ENCODE peak calls at places on chromosomes 3 and 15, in four cellular contexts. One of them, this sample, is unnamed.

GRCh38 chr3:188905991-188906635 is 265.7 kb upstream of the TPRG1 start:
- DNase-seq in transverse colon: no peak
- DNase-seq in uterus: no peak
- DNase-seq in psoas muscle: no peak
- DNase-seq in this sample: no peak

GRCh38 chr15:100544946-100545345 is 16.2 kb upstream of the CERS3 start:
- DNase-seq in transverse colon: no peak
- DNase-seq in uterus: no peak
- DNase-seq in psoas muscle: no peak
- DNase-seq in this sample: no peak

GRCh38 chr3:154095832-154096421 is 25.3 kb upstream of the ARHGEF26 start:
- DNase-seq in transverse colon: no peak
- DNase-seq in uterus: no peak
- DNase-seq in psoas muscle: no peak
- DNase-seq in this sample: no peak

GRCh38 chr3:70108072-70108471 is 108.5 kb downstream of the SAMMSON start:
- DNase-seq in transverse colon: no peak
- DNase-seq in uterus: no peak
- DNase-seq in psoas muscle: no peak
- DNase-seq in this sample: no peak

GRCh38 chr3:13718000-13718399 is 161.9 kb downstream of the WNT7A start:
- DNase-seq in transverse colon: no peak
- DNase-seq in uterus: no peak
- DNase-seq in psoas muscle: no peak
- DNase-seq in this sample: peak

GRCh38 chr15:86645861-86646393 is 566.3 kb downstream of the AGBL1 start:
- DNase-seq in transverse colon: no peak
- DNase-seq in uterus: no peak
- DNase-seq in psoas muscle: no peak
- DNase-seq in this sample: no peak

GRCh38 chr15:39788108-39788507 is 5.5 kb upstream of the FSIP1 start:
- DNase-seq in transverse colon: no peak
- DNase-seq in uterus: no peak
- DNase-seq in psoas muscle: no peak
- DNase-seq in this sample: no peak

GRCh38 chr3:110750201-110750600 is 321.4 kb upstream of the NECTIN3 start:
- DNase-seq in transverse colon: no peak
- DNase-seq in uterus: no peak
- DNase-seq in psoas muscle: no peak
- DNase-seq in this sample: no peak

GRCh38 chr15:99455796-99456160 is 110.0 kb upstream of the MEF2A start:
- DNase-seq in transverse colon: no peak
- DNase-seq in uterus: no peak
- DNase-seq in psoas muscle: no peak
- DNase-seq in this sample: peak

GRCh38 chr15:80588801-80589200 is 106.3 kb upstream of the ABHD17C start:
- DNase-seq in transverse colon: no peak
- DNase-seq in uterus: no peak
- DNase-seq in psoas muscle: no peak
- DNase-seq in this sample: no peak

GRCh38 chr3:85208650-85209049 is 249.9 kb downstream of the CADM2 start:
- DNase-seq in transverse colon: no peak
- DNase-seq in uterus: no peak
- DNase-seq in psoas muscle: no peak
- DNase-seq in this sample: no peak

GRCh38 chr15:58147151-58147550 is 9.0 kb downstream of the AQP9 start:
- DNase-seq in transverse colon: no peak
- DNase-seq in uterus: no peak
- DNase-seq in psoas muscle: no peak
- DNase-seq in this sample: no peak

GRCh38 chr15:47862402-47862801 is 145.1 kb downstream of the SEMA6D start:
- DNase-seq in transverse colon: no peak
- DNase-seq in uterus: no peak
- DNase-seq in psoas muscle: no peak
- DNase-seq in this sample: no peak

GRCh38 chr15:69719527-69719926 is 266.9 kb downstream of the RPLP1 start:
- DNase-seq in transverse colon: peak
- DNase-seq in uterus: no peak
- DNase-seq in psoas muscle: no peak
- DNase-seq in this sample: no peak

DNA sequence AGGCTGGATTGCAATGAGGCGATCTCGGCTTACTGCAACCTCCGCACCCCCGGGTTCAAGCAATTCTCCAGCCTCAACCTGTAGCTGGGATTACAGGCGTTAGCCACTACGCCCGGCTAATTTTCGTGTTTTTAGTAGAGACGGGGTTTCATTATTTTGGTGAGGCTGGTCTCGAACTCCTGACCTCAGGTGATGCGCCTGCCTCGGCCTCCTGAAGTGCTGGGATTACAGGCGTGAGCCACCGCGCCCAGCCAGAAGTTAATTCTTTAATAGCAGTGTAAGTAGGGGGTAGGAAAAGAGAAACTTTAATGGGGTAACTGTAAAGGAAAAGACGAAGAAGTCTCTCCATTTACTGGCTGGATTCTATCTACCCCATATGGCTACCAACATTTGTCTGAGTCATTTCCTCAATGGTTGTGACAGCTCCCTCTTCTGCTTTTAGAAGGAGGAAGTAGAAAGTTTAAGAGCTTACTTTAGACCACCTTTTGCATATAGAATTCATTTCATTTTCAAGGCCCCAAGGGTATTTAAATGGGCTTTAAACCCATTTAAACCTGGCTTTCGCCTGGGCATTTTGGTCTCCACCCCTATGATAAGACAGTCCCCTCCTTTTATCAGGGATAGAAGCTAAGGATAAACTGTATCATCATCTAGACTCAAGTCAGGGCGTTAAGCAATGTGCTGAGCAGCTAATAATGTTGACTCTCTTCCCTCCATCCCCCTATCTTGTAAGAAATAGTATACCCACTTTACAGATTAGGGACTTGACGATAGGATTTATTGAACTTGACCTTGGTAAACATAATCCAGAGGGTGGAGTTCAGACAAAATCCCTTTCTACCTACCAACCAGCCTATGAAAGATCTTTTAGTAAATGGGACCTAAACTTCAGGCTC is 1.1 kb upstream of the CDV3 start:
- DNase-seq in transverse colon: peak
- DNase-seq in uterus: no peak
- DNase-seq in psoas muscle: no peak
- DNase-seq in this sample: no peak
- H3K4me3 ChIP-seq in transverse colon: peak
- H3K4me3 ChIP-seq in uterus: peak
- H3K4me3 ChIP-seq in psoas muscle: peak
- H3K4me3 ChIP-seq in this sample: peak

DNA sequence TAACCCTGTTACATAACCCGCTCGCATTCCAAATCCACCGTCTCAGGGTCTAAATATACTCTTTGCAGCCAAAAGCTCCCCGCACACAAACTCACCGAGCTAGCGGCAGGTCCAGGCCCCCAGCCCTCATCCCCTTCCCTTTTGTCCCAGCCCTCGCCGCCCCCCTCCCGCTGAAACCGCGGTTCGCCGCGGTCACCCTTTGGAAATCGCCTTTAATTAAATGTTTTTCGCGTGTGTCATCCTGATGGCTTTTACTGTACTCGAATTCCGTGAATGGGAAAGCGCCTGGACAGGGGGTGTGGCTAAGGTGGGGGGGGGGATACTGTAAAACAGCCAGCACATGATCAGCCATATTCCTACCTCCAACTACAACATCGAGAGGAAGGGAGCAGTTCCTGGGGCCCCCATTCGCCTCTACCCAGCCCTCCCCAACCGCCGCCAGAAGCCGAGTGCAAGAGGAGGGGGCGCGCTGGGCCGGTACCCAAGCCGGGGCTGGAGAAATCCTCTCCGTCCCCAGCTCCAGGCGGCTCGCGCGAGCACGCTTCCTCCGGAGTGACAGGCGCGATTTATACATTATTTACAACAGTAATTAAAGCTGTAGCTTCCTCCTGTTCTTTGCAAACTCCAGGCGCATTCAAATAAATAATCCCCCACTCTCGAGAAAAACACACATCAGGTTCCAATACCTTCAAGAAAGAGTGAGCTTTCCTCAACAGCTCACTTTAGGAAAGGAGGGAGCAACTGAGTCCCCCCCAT is 1.7 kb downstream of the RORA start:
- DNase-seq in transverse colon: no peak
- DNase-seq in uterus: peak
- DNase-seq in psoas muscle: peak
- DNase-seq in this sample: peak
- H3K4me3 ChIP-seq in transverse colon: peak
- H3K4me3 ChIP-seq in uterus: peak
- H3K4me3 ChIP-seq in psoas muscle: peak
- H3K4me3 ChIP-seq in this sample: peak

GRCh38 chr3:10707089-10707983 is 108.7 kb upstream of the SLC6A11 start:
- DNase-seq in transverse colon: no peak
- DNase-seq in uterus: no peak
- DNase-seq in psoas muscle: no peak
- DNase-seq in this sample: no peak
- H3K4me3 ChIP-seq in transverse colon: no peak
- H3K4me3 ChIP-seq in uterus: peak
- H3K4me3 ChIP-seq in psoas muscle: peak
- H3K4me3 ChIP-seq in this sample: no peak

GRCh38 chr3:32241100-32241499 is 2.6 kb downstream of the CMTM8 start:
- DNase-seq in transverse colon: no peak
- DNase-seq in uterus: no peak
- DNase-seq in psoas muscle: no peak
- DNase-seq in this sample: no peak

GRCh38 chr3:32238816-32239637 is 547 bp downstream of the CMTM8 start:
- DNase-seq in transverse colon: peak
- DNase-seq in uterus: peak
- DNase-seq in psoas muscle: peak
- DNase-seq in this sample: no peak

GRCh38 chr3:32238027-32238815 is at the start of gene CMTM8:
- DNase-seq in transverse colon: peak
- DNase-seq in uterus: peak
- DNase-seq in psoas muscle: peak
- DNase-seq in this sample: no peak

GRCh38 chr3:32237670-32238026 is 832 bp upstream of the CMTM8 start:
- DNase-seq in transverse colon: no peak
- DNase-seq in uterus: no peak
- DNase-seq in psoas muscle: no peak
- DNase-seq in this sample: no peak

DNA sequence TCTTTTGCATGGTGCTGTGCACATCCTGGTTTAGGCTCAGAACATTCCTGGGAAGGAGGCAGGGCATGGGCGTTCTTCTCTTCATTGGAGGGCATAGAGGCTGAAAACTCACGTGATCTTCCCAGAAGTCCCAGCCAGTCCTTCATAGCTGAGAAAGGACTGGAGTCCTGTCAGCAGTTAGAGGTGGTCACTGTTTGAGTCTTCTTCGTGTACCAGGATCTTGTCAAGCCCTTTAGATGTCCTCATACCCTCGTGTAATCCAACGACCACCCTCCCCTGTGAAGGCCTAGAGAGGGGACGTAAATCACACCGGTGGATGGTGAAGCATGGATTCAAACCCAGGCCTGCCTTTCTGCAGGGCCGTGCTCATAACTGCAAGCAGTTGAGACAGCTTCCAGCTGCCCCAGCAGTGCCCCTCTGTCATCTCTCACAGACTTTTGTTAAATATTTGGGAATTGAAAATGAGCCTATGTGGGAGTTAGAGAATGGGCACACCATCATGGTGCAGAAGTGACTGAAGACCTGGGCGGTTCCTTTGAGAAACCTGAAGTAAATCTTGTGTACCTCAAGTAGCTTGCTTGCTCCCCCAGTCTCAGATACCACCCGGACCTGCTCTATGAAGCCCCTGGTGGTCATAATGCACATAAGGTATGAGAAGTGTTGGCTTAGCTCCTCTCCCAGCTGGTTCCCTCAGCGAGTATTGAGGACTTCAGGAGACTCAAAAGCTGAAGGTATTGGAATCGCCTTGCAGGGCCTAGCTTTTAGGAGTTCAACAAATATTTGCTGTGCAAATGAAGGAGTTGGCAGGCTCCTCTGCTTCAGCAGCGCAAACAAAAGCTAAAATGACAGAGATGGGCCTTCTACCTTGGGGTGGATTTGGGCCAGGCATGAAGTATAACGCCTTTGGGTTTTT is 1.4 kb downstream of the CMTM8 start:
- DNase-seq in transverse colon: peak
- DNase-seq in uterus: no peak
- DNase-seq in psoas muscle: no peak
- DNase-seq in this sample: no peak
- H3K4me3 ChIP-seq in transverse colon: peak
- H3K4me3 ChIP-seq in uterus: no peak
- H3K4me3 ChIP-seq in psoas muscle: peak
- H3K4me3 ChIP-seq in this sample: no peak

GRCh38 chr15:92914103-92914499 is 14.0 kb downstream of the CHD2 start:
- DNase-seq in transverse colon: no peak
- DNase-seq in uterus: no peak
- DNase-seq in psoas muscle: no peak
- DNase-seq in this sample: no peak
- H3K4me3 ChIP-seq in transverse colon: no peak
- H3K4me3 ChIP-seq in uterus: no peak
- H3K4me3 ChIP-seq in psoas muscle: peak
- H3K4me3 ChIP-seq in this sample: no peak

GRCh38 chr3:46921041-46921440 is 43.5 kb downstream of the PTH1R start:
- DNase-seq in transverse colon: peak
- DNase-seq in uterus: no peak
- DNase-seq in psoas muscle: peak
- DNase-seq in this sample: no peak

GRCh38 chr3:46923559-46924350 is 46.2 kb downstream of the PTH1R start:
- DNase-seq in transverse colon: peak
- DNase-seq in uterus: no peak
- DNase-seq in psoas muscle: peak
- DNase-seq in this sample: peak

GRCh38 chr3:46922426-46922825 is 44.9 kb downstream of the PTH1R start:
- DNase-seq in transverse colon: peak
- DNase-seq in uterus: no peak
- DNase-seq in psoas muscle: peak
- DNase-seq in this sample: peak

GRCh38 chr3:46922871-46923558 is 45.5 kb downstream of the PTH1R start:
- DNase-seq in transverse colon: peak
- DNase-seq in uterus: no peak
- DNase-seq in psoas muscle: peak
- DNase-seq in this sample: peak

DNA sequence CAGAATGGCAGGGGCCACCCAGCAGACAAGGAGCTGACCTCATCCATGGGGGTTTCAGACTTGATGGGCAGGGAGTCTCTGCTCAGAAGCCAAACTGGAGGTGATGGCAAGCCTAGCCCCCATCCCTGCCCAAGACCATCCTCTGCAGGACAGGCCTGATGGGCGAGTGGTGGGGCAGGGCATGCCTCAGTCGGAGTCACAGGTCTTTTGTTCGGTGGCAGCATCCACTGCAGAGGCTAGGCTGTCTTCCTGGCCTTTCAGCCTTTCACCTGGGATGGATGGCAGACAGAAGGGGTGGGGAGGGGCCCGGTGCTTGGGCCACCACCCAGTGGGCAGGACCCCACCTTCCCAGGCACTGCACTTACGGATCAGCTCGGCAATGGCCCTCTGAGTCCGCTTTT is 44.4 kb downstream of the PTH1R start:
- DNase-seq in transverse colon: peak
- DNase-seq in uterus: no peak
- DNase-seq in psoas muscle: peak
- DNase-seq in this sample: peak
- H3K4me3 ChIP-seq in transverse colon: no peak
- H3K4me3 ChIP-seq in uterus: no peak
- H3K4me3 ChIP-seq in psoas muscle: no peak
- H3K4me3 ChIP-seq in this sample: no peak

This sample was measured in sigmoid colon.